ENCODE peak calls at places on chromosomes 5 and 9, in four cellular contexts. K is DMS153, O is brain microvascular endothelial cell, M is substantia nigra. C is an unnamed sample.
A peak's percentile ranks its signal among the peaks of the same experiment; 100 is the strongest.

GRCh38 chr5:82274343-82275266 is 3.5 kb downstream of the RPS23 start:
- DNase-seq in O (no peak), K (no peak), M (no peak), C (peak; percentile 12)

GRCh38 chr5:40823459-40823858 is 11.6 kb downstream of the RPL37 start:
- DNase-seq in M (no peak), K (no peak), O (no peak), C (no peak)

GRCh38 chr5:34682926-34683623 is 26.9 kb downstream of the RAI14 start:
- DNase-seq in O (no peak), M (no peak), K (no peak), C (no peak)

GRCh38 chr5:180607861-180608571 is 16.7 kb upstream of the SCGB3A1 start:
- DNase-seq in O (no peak), K (no peak), M (no peak), C (no peak)

GRCh38 chr9:112831281-112831851 is 59.3 kb downstream of the SLC46A2 start:
- DNase-seq in M (no peak), K (peak; percentile 72), O (no peak), C (no peak)

GRCh38 chr9:27157086-27157485 is 48.1 kb downstream of the TEK start:
- DNase-seq in K (no peak), O (no peak), M (no peak), C (no peak)

GRCh38 chr5:128799945-128800344 is 165.3 kb upstream of the SLC27A6 start:
- DNase-seq in O (no peak), M (no peak), K (no peak), C (no peak)

GRCh38 chr5:176497852-176498251 is 39.4 kb downstream of the RNF44 start:
- DNase-seq in M (no peak), K (no peak), O (peak; percentile 26), C (no peak)

GRCh38 chr9:91119147-91119546 is 242.6 kb downstream of the AUH start:
- DNase-seq in K (no peak), M (no peak), O (peak; percentile 31), C (no peak)

GRCh38 chr9:128558431-128559310 is 6.3 kb downstream of the SPTAN1 start:
- DNase-seq in K (peak; percentile 87), M (peak; percentile 88), O (peak; percentile 95), C (peak; percentile 26)

GRCh38 chr9:129983891-129984290 is 59.1 kb downstream of the FNBP1 start:
- DNase-seq in O (no peak), K (no peak), M (no peak), C (no peak)

GRCh38 chr9:108671794-108672193 is 184.0 kb downstream of the ACTL7B start:
- DNase-seq in K (no peak), O (no peak), M (no peak), C (no peak)

GRCh38 chr9:133959966-133960567 is 32.1 kb downstream of the VAV2 start:
- DNase-seq in O (no peak), M (no peak), K (no peak), C (no peak)

GRCh38 chr5:108634251-108634950 is 113.3 kb upstream of the FER start:
- DNase-seq in K (no peak), O (no peak), M (no peak), C (no peak)

GRCh38 chr5:79990205-79990597 is 861 bp downstream of the MTX3 start:
- DNase-seq in M (no peak), O (no peak), K (no peak), C (no peak)

GRCh38 chr5:94901071-94901979 is 282.9 kb downstream of the SLF1 start:
- DNase-seq in K (no peak), M (no peak), O (peak; percentile 72), C (no peak)

GRCh38 chr5:20833081-20833627 is 845.2 kb upstream of the CDH18 start:
- DNase-seq in K (no peak), M (no peak), O (no peak), C (no peak)